ENCODE peak calls at places on chromosome 6, in eight cellular contexts. J, M, W, X, A, U, T and O are unnamed samples.

GRCh38 chr6:77822265-77822664 is 169.4 kb downstream of the MEI4 start:
- DNase-seq in J (no peak), M (no peak), W (no peak), X (no peak), A (no peak), U (no peak), T (no peak), O (no peak)

GRCh38 chr6:18400831-18401446 is 13.8 kb downstream of the RNF144B start:
- DNase-seq in J (no peak), M (no peak), W (no peak), X (no peak), A (no peak), U (no peak), T (no peak), O (peak)

GRCh38 chr6:73030257-73030656 is 195.0 kb downstream of the KHDC1L start:
- DNase-seq in J (no peak), M (no peak), W (no peak), X (no peak), A (no peak), U (no peak), T (no peak), O (no peak)

GRCh38 chr6:71080793-71081192 is 123.9 kb upstream of the B3GAT2 start:
- DNase-seq in J (no peak), M (no peak), W (no peak), X (no peak), A (no peak), U (no peak), T (no peak), O (no peak)

GRCh38 chr6:158803733-158804143 is 15.4 kb downstream of the EZR start:
- DNase-seq in J (no peak), M (no peak), W (no peak), X (no peak), A (no peak), U (no peak), T (peak), O (peak)

GRCh38 chr6:134115715-134116074 is 63.3 kb upstream of the SLC2A12 start:
- DNase-seq in J (no peak), M (no peak), W (no peak), X (no peak), A (no peak), U (no peak), T (no peak), O (no peak)

GRCh38 chr6:82507112-82507511 is 143.5 kb downstream of the TPBG start:
- DNase-seq in J (no peak), M (no peak), W (no peak), X (no peak), A (no peak), U (no peak), T (no peak), O (no peak)

GRCh38 chr6:28137458-28138020 is 4.1 kb upstream of the ZKSCAN8 start:
- DNase-seq in J (no peak), M (no peak), W (no peak), X (no peak), A (peak), U (no peak), T (no peak), O (peak)

GRCh38 chr6:135159531-135159930 is 21.6 kb upstream of the MYB start:
- DNase-seq in J (no peak), M (no peak), W (no peak), X (no peak), A (no peak), U (no peak), T (no peak), O (peak)

GRCh38 chr6:161374971-161375873 is 101.4 kb upstream of the AGPAT4 start:
- DNase-seq in J (no peak), M (no peak), W (no peak), X (peak), A (no peak), U (no peak), T (no peak), O (no peak)

GRCh38 chr6:56593801-56594318 is 48.8 kb downstream of the DST start:
- DNase-seq in J (no peak), M (no peak), W (no peak), X (peak), A (no peak), U (no peak), T (no peak), O (peak)

GRCh38 chr6:113031591-113031990 is 684.5 kb downstream of the RFPL4B start:
- DNase-seq in J (no peak), M (no peak), W (no peak), X (no peak), A (no peak), U (no peak), T (peak), O (no peak)

GRCh38 chr6:34001706-34002645 is 143.9 kb downstream of the GRM4 start:
- DNase-seq in J (no peak), M (no peak), W (no peak), X (no peak), A (no peak), U (no peak), T (no peak), O (no peak)

GRCh38 chr6:3138341-3138740 is 19.0 kb downstream of the TUBB2A start:
- DNase-seq in J (no peak), M (no peak), W (no peak), X (no peak), A (no peak), U (no peak), T (no peak), O (peak)

GRCh38 chr6:149182262-149182661 is 135.2 kb upstream of the TAB2 start:
- DNase-seq in J (no peak), M (no peak), W (no peak), X (no peak), A (no peak), U (no peak), T (no peak), O (no peak)

GRCh38 chr6:34580707-34581560 is 24.8 kb upstream of the SPDEF start:
- DNase-seq in J (no peak), M (no peak), W (no peak), X (no peak), A (no peak), U (no peak), T (no peak), O (no peak)

GRCh38 chr6:164396071-164397047 is 913.0 kb downstream of the C6orf118 start:
- DNase-seq in J (no peak), M (peak), W (no peak), X (no peak), A (no peak), U (no peak), T (peak), O (no peak)

GRCh38 chr6:44621846-44622245 is 234.3 kb downstream of the CDC5L start:
- DNase-seq in J (no peak), M (no peak), W (no peak), X (no peak), A (no peak), U (no peak), T (no peak), O (no peak)

GRCh38 chr6:43736844-43737243 is 33.2 kb upstream of the VEGFA start:
- DNase-seq in J (no peak), M (no peak), W (no peak), X (no peak), A (no peak), U (no peak), T (no peak), O (no peak)

GRCh38 chr6:17853533-17853932 is 133.9 kb downstream of the KIF13A start:
- DNase-seq in J (no peak), M (no peak), W (no peak), X (no peak), A (no peak), U (no peak), T (no peak), O (no peak)

GRCh38 chr6:77034161-77034560 is 429.1 kb downstream of the HTR1B start:
- DNase-seq in J (no peak), M (no peak), W (no peak), X (no peak), A (no peak), U (peak), T (no peak), O (no peak)

GRCh38 chr6:105135907-105136432 is 43.8 kb downstream of the POPDC3 start:
- DNase-seq in J (no peak), M (no peak), W (no peak), X (no peak), A (no peak), U (peak), T (peak), O (no peak)

GRCh38 chr6:108564178-108564577 is 3.5 kb downstream of the FOXO3 start:
- DNase-seq in J (no peak), M (no peak), W (no peak), X (no peak), A (no peak), U (no peak), T (no peak), O (no peak)

GRCh38 chr6:164502838-164503237 is 806.6 kb downstream of the C6orf118 start:
- DNase-seq in J (no peak), M (no peak), W (no peak), X (no peak), A (no peak), U (no peak), T (no peak), O (no peak)

GRCh38 chr6:37454420-37455125 is 21.6 kb downstream of the CMTR1 start:
- DNase-seq in J (no peak), M (no peak), W (no peak), X (no peak), A (no peak), U (no peak), T (no peak), O (no peak)

GRCh38 chr6:7960848-7961247 is 50.3 kb upstream of the TXNDC5 start:
- DNase-seq in J (no peak), M (no peak), W (no peak), X (no peak), A (no peak), U (no peak), T (no peak), O (no peak)

GRCh38 chr6:41470341-41471063 is 75.7 kb upstream of the FOXP4 start:
- DNase-seq in J (no peak), M (no peak), W (no peak), X (no peak), A (peak), U (no peak), T (no peak), O (no peak)

GRCh38 chr6:132391391-132392291 is 9.6 kb downstream of the MOXD1 start:
- DNase-seq in J (no peak), M (no peak), W (no peak), X (no peak), A (peak), U (peak), T (no peak), O (no peak)